ENCODE peak calls at places on chromosomes 13 and 19, in six cellular contexts. One of them, this sample, is unnamed.

GRCh38 chr19:49497047-49497789 is 984 bp downstream of the RPS11 start:
- DNase-seq in activated CD4-positive, alpha-beta memory T cell treated with anti-CD3 and anti-CD28 coated beads for 36 hours: peak
- DNase-seq in thoracic aorta: no peak
- DNase-seq in endothelial cell of umbilical vein: peak
- DNase-seq in stimulated activated CD4-positive, alpha-beta T cell treated with anti-CD3 and anti-CD28 coated beads, TNF-alpha, amount 100 ng/mL, for 24 hours: peak
- DNase-seq in GM18507: no peak
- DNase-seq in this sample: no peak

GRCh38 chr13:113836917-113837553 is 26.8 kb downstream of the GAS6 start:
- DNase-seq in thoracic aorta: no peak
- DNase-seq in activated CD4-positive, alpha-beta memory T cell treated with anti-CD3 and anti-CD28 coated beads for 36 hours: no peak
- DNase-seq in endothelial cell of umbilical vein: peak
- DNase-seq in stimulated activated CD4-positive, alpha-beta T cell treated with anti-CD3 and anti-CD28 coated beads, TNF-alpha, amount 100 ng/mL, for 24 hours: no peak
- DNase-seq in GM18507: no peak
- DNase-seq in this sample: no peak

GRCh38 chr19:50565984-50566903 is 2.0 kb downstream of the LRRC4B start:
- DNase-seq in stimulated activated CD4-positive, alpha-beta T cell treated with anti-CD3 and anti-CD28 coated beads, TNF-alpha, amount 100 ng/mL, for 24 hours: peak
- DNase-seq in GM18507: no peak
- DNase-seq in endothelial cell of umbilical vein: no peak
- DNase-seq in activated CD4-positive, alpha-beta memory T cell treated with anti-CD3 and anti-CD28 coated beads for 36 hours: peak
- DNase-seq in thoracic aorta: no peak
- DNase-seq in this sample: no peak

GRCh38 chr19:12727745-12728433 is 4.2 kb upstream of the TNPO2 start:
- DNase-seq in thoracic aorta: no peak
- DNase-seq in endothelial cell of umbilical vein: no peak
- DNase-seq in GM18507: no peak
- DNase-seq in stimulated activated CD4-positive, alpha-beta T cell treated with anti-CD3 and anti-CD28 coated beads, TNF-alpha, amount 100 ng/mL, for 24 hours: no peak
- DNase-seq in activated CD4-positive, alpha-beta memory T cell treated with anti-CD3 and anti-CD28 coated beads for 36 hours: no peak
- DNase-seq in this sample: no peak

GRCh38 chr13:63012016-63012415 is 1596.4 kb upstream of the PCDH20 start:
- DNase-seq in endothelial cell of umbilical vein: no peak
- DNase-seq in thoracic aorta: no peak
- DNase-seq in stimulated activated CD4-positive, alpha-beta T cell treated with anti-CD3 and anti-CD28 coated beads, TNF-alpha, amount 100 ng/mL, for 24 hours: no peak
- DNase-seq in activated CD4-positive, alpha-beta memory T cell treated with anti-CD3 and anti-CD28 coated beads for 36 hours: no peak
- DNase-seq in GM18507: no peak
- DNase-seq in this sample: no peak

GRCh38 chr19:7994923-7995682 is 10.3 kb downstream of the ELAVL1 start:
- DNase-seq in stimulated activated CD4-positive, alpha-beta T cell treated with anti-CD3 and anti-CD28 coated beads, TNF-alpha, amount 100 ng/mL, for 24 hours: no peak
- DNase-seq in thoracic aorta: no peak
- DNase-seq in GM18507: no peak
- DNase-seq in activated CD4-positive, alpha-beta memory T cell treated with anti-CD3 and anti-CD28 coated beads for 36 hours: no peak
- DNase-seq in endothelial cell of umbilical vein: no peak
- DNase-seq in this sample: no peak

GRCh38 chr19:29768166-29768565 is 43.6 kb upstream of the CCNE1 start:
- DNase-seq in endothelial cell of umbilical vein: no peak
- DNase-seq in stimulated activated CD4-positive, alpha-beta T cell treated with anti-CD3 and anti-CD28 coated beads, TNF-alpha, amount 100 ng/mL, for 24 hours: no peak
- DNase-seq in GM18507: no peak
- DNase-seq in thoracic aorta: no peak
- DNase-seq in activated CD4-positive, alpha-beta memory T cell treated with anti-CD3 and anti-CD28 coated beads for 36 hours: no peak
- DNase-seq in this sample: no peak

GRCh38 chr13:113366031-113366588 is 2.2 kb upstream of the GRTP1 start:
- DNase-seq in GM18507: no peak
- DNase-seq in thoracic aorta: no peak
- DNase-seq in endothelial cell of umbilical vein: no peak
- DNase-seq in activated CD4-positive, alpha-beta memory T cell treated with anti-CD3 and anti-CD28 coated beads for 36 hours: no peak
- DNase-seq in stimulated activated CD4-positive, alpha-beta T cell treated with anti-CD3 and anti-CD28 coated beads, TNF-alpha, amount 100 ng/mL, for 24 hours: no peak
- DNase-seq in this sample: no peak

GRCh38 chr19:35316560-35316959 is 12.4 kb upstream of the CD22 start:
- DNase-seq in stimulated activated CD4-positive, alpha-beta T cell treated with anti-CD3 and anti-CD28 coated beads, TNF-alpha, amount 100 ng/mL, for 24 hours: no peak
- DNase-seq in GM18507: no peak
- DNase-seq in activated CD4-positive, alpha-beta memory T cell treated with anti-CD3 and anti-CD28 coated beads for 36 hours: no peak
- DNase-seq in endothelial cell of umbilical vein: no peak
- DNase-seq in thoracic aorta: no peak
- DNase-seq in this sample: no peak

GRCh38 chr19:34218818-34219164 is 35.6 kb upstream of the GARRE1 start:
- DNase-seq in GM18507: no peak
- DNase-seq in thoracic aorta: no peak
- DNase-seq in activated CD4-positive, alpha-beta memory T cell treated with anti-CD3 and anti-CD28 coated beads for 36 hours: no peak
- DNase-seq in stimulated activated CD4-positive, alpha-beta T cell treated with anti-CD3 and anti-CD28 coated beads, TNF-alpha, amount 100 ng/mL, for 24 hours: no peak
- DNase-seq in endothelial cell of umbilical vein: peak
- DNase-seq in this sample: no peak

GRCh38 chr19:9861503-9861902 is 26.4 kb downstream of the PIN1 start:
- DNase-seq in thoracic aorta: no peak
- DNase-seq in stimulated activated CD4-positive, alpha-beta T cell treated with anti-CD3 and anti-CD28 coated beads, TNF-alpha, amount 100 ng/mL, for 24 hours: no peak
- DNase-seq in activated CD4-positive, alpha-beta memory T cell treated with anti-CD3 and anti-CD28 coated beads for 36 hours: no peak
- DNase-seq in endothelial cell of umbilical vein: no peak
- DNase-seq in GM18507: no peak
- DNase-seq in this sample: no peak

GRCh38 chr13:67726979-67727378 is 496.8 kb upstream of the PCDH9 start:
- DNase-seq in activated CD4-positive, alpha-beta memory T cell treated with anti-CD3 and anti-CD28 coated beads for 36 hours: no peak
- DNase-seq in stimulated activated CD4-positive, alpha-beta T cell treated with anti-CD3 and anti-CD28 coated beads, TNF-alpha, amount 100 ng/mL, for 24 hours: no peak
- DNase-seq in thoracic aorta: no peak
- DNase-seq in GM18507: no peak
- DNase-seq in endothelial cell of umbilical vein: no peak
- DNase-seq in this sample: no peak

GRCh38 chr19:22882797-22883196 is 50.7 kb downstream of the ZNF723 start:
- DNase-seq in endothelial cell of umbilical vein: peak
- DNase-seq in activated CD4-positive, alpha-beta memory T cell treated with anti-CD3 and anti-CD28 coated beads for 36 hours: no peak
- DNase-seq in stimulated activated CD4-positive, alpha-beta T cell treated with anti-CD3 and anti-CD28 coated beads, TNF-alpha, amount 100 ng/mL, for 24 hours: no peak
- DNase-seq in thoracic aorta: no peak
- DNase-seq in GM18507: no peak
- DNase-seq in this sample: no peak

GRCh38 chr13:46559272-46559805 is 6.4 kb downstream of the LRCH1 start:
- DNase-seq in GM18507: no peak
- DNase-seq in endothelial cell of umbilical vein: peak
- DNase-seq in activated CD4-positive, alpha-beta memory T cell treated with anti-CD3 and anti-CD28 coated beads for 36 hours: no peak
- DNase-seq in stimulated activated CD4-positive, alpha-beta T cell treated with anti-CD3 and anti-CD28 coated beads, TNF-alpha, amount 100 ng/mL, for 24 hours: no peak
- DNase-seq in thoracic aorta: no peak
- DNase-seq in this sample: no peak

GRCh38 chr13:64158910-64159309 is 2743.3 kb upstream of the PCDH20 start:
- DNase-seq in thoracic aorta: no peak
- DNase-seq in activated CD4-positive, alpha-beta memory T cell treated with anti-CD3 and anti-CD28 coated beads for 36 hours: no peak
- DNase-seq in endothelial cell of umbilical vein: peak
- DNase-seq in GM18507: no peak
- DNase-seq in stimulated activated CD4-positive, alpha-beta T cell treated with anti-CD3 and anti-CD28 coated beads, TNF-alpha, amount 100 ng/mL, for 24 hours: no peak
- DNase-seq in this sample: no peak

GRCh38 chr19:31545766-31546165 is 196.5 kb upstream of the TSHZ3 start:
- DNase-seq in stimulated activated CD4-positive, alpha-beta T cell treated with anti-CD3 and anti-CD28 coated beads, TNF-alpha, amount 100 ng/mL, for 24 hours: no peak
- DNase-seq in activated CD4-positive, alpha-beta memory T cell treated with anti-CD3 and anti-CD28 coated beads for 36 hours: no peak
- DNase-seq in thoracic aorta: no peak
- DNase-seq in endothelial cell of umbilical vein: no peak
- DNase-seq in GM18507: no peak
- DNase-seq in this sample: no peak

GRCh38 chr19:33905473-33905936 is 108.8 kb downstream of the KCTD15 start:
- DNase-seq in thoracic aorta: no peak
- DNase-seq in activated CD4-positive, alpha-beta memory T cell treated with anti-CD3 and anti-CD28 coated beads for 36 hours: no peak
- DNase-seq in stimulated activated CD4-positive, alpha-beta T cell treated with anti-CD3 and anti-CD28 coated beads, TNF-alpha, amount 100 ng/mL, for 24 hours: no peak
- DNase-seq in GM18507: no peak
- DNase-seq in endothelial cell of umbilical vein: peak
- DNase-seq in this sample: no peak

GRCh38 chr13:97535619-97536018 is 101.7 kb downstream of the RAP2A start:
- DNase-seq in endothelial cell of umbilical vein: no peak
- DNase-seq in GM18507: no peak
- DNase-seq in thoracic aorta: no peak
- DNase-seq in activated CD4-positive, alpha-beta memory T cell treated with anti-CD3 and anti-CD28 coated beads for 36 hours: no peak
- DNase-seq in stimulated activated CD4-positive, alpha-beta T cell treated with anti-CD3 and anti-CD28 coated beads, TNF-alpha, amount 100 ng/mL, for 24 hours: no peak
- DNase-seq in this sample: no peak

GRCh38 chr13:66405908-66406802 is 824.0 kb downstream of the PCDH9 start:
- DNase-seq in GM18507: no peak
- DNase-seq in stimulated activated CD4-positive, alpha-beta T cell treated with anti-CD3 and anti-CD28 coated beads, TNF-alpha, amount 100 ng/mL, for 24 hours: no peak
- DNase-seq in activated CD4-positive, alpha-beta memory T cell treated with anti-CD3 and anti-CD28 coated beads for 36 hours: no peak
- DNase-seq in endothelial cell of umbilical vein: no peak
- DNase-seq in thoracic aorta: no peak
- DNase-seq in this sample: no peak

GRCh38 chr19:17775991-17776803 is 18.7 kb upstream of the B3GNT3 start:
- DNase-seq in GM18507: peak
- DNase-seq in thoracic aorta: no peak
- DNase-seq in stimulated activated CD4-positive, alpha-beta T cell treated with anti-CD3 and anti-CD28 coated beads, TNF-alpha, amount 100 ng/mL, for 24 hours: no peak
- DNase-seq in endothelial cell of umbilical vein: no peak
- DNase-seq in activated CD4-positive, alpha-beta memory T cell treated with anti-CD3 and anti-CD28 coated beads for 36 hours: no peak
- DNase-seq in this sample: no peak

GRCh38 chr13:22744688-22745452 is 435.9 kb upstream of the SGCG start:
- DNase-seq in endothelial cell of umbilical vein: no peak
- DNase-seq in GM18507: no peak
- DNase-seq in activated CD4-positive, alpha-beta memory T cell treated with anti-CD3 and anti-CD28 coated beads for 36 hours: no peak
- DNase-seq in thoracic aorta: no peak
- DNase-seq in stimulated activated CD4-positive, alpha-beta T cell treated with anti-CD3 and anti-CD28 coated beads, TNF-alpha, amount 100 ng/mL, for 24 hours: no peak
- DNase-seq in this sample: no peak

GRCh38 chr19:8050274-8051096 is 2.1 kb upstream of the CCL25 start:
- DNase-seq in activated CD4-positive, alpha-beta memory T cell treated with anti-CD3 and anti-CD28 coated beads for 36 hours: peak
- DNase-seq in endothelial cell of umbilical vein: peak
- DNase-seq in GM18507: peak
- DNase-seq in stimulated activated CD4-positive, alpha-beta T cell treated with anti-CD3 and anti-CD28 coated beads, TNF-alpha, amount 100 ng/mL, for 24 hours: peak
- DNase-seq in thoracic aorta: peak
- DNase-seq in this sample: peak

GRCh38 chr13:39159393-39159792 is 121.1 kb downstream of the NHLRC3 start:
- DNase-seq in thoracic aorta: no peak
- DNase-seq in activated CD4-positive, alpha-beta memory T cell treated with anti-CD3 and anti-CD28 coated beads for 36 hours: peak
- DNase-seq in endothelial cell of umbilical vein: peak
- DNase-seq in GM18507: no peak
- DNase-seq in stimulated activated CD4-positive, alpha-beta T cell treated with anti-CD3 and anti-CD28 coated beads, TNF-alpha, amount 100 ng/mL, for 24 hours: peak
- DNase-seq in this sample: peak

GRCh38 chr19:48284891-48285290 is 15.0 kb downstream of the ZNF114 start:
- DNase-seq in thoracic aorta: no peak
- DNase-seq in GM18507: no peak
- DNase-seq in endothelial cell of umbilical vein: no peak
- DNase-seq in stimulated activated CD4-positive, alpha-beta T cell treated with anti-CD3 and anti-CD28 coated beads, TNF-alpha, amount 100 ng/mL, for 24 hours: no peak
- DNase-seq in activated CD4-positive, alpha-beta memory T cell treated with anti-CD3 and anti-CD28 coated beads for 36 hours: no peak
- DNase-seq in this sample: no peak

GRCh38 chr13:84570831-84571230 is 688.6 kb upstream of the SLITRK1 start:
- DNase-seq in stimulated activated CD4-positive, alpha-beta T cell treated with anti-CD3 and anti-CD28 coated beads, TNF-alpha, amount 100 ng/mL, for 24 hours: no peak
- DNase-seq in endothelial cell of umbilical vein: no peak
- DNase-seq in GM18507: no peak
- DNase-seq in thoracic aorta: no peak
- DNase-seq in activated CD4-positive, alpha-beta memory T cell treated with anti-CD3 and anti-CD28 coated beads for 36 hours: no peak
- DNase-seq in this sample: no peak

GRCh38 chr13:52891685-52892084 is 43.2 kb upstream of the PCDH8 start:
- DNase-seq in stimulated activated CD4-positive, alpha-beta T cell treated with anti-CD3 and anti-CD28 coated beads, TNF-alpha, amount 100 ng/mL, for 24 hours: no peak
- DNase-seq in GM18507: no peak
- DNase-seq in thoracic aorta: no peak
- DNase-seq in endothelial cell of umbilical vein: no peak
- DNase-seq in activated CD4-positive, alpha-beta memory T cell treated with anti-CD3 and anti-CD28 coated beads for 36 hours: no peak
- DNase-seq in this sample: no peak

GRCh38 chr13:111046590-111047141 is 68.4 kb upstream of the ARHGEF7 start:
- DNase-seq in endothelial cell of umbilical vein: no peak
- DNase-seq in activated CD4-positive, alpha-beta memory T cell treated with anti-CD3 and anti-CD28 coated beads for 36 hours: no peak
- DNase-seq in thoracic aorta: no peak
- DNase-seq in stimulated activated CD4-positive, alpha-beta T cell treated with anti-CD3 and anti-CD28 coated beads, TNF-alpha, amount 100 ng/mL, for 24 hours: no peak
- DNase-seq in GM18507: no peak
- DNase-seq in this sample: no peak

GRCh38 chr13:33639640-33640080 is 178.3 kb upstream of the RFC3 start:
- DNase-seq in activated CD4-positive, alpha-beta memory T cell treated with anti-CD3 and anti-CD28 coated beads for 36 hours: peak
- DNase-seq in GM18507: no peak
- DNase-seq in thoracic aorta: no peak
- DNase-seq in endothelial cell of umbilical vein: no peak
- DNase-seq in stimulated activated CD4-positive, alpha-beta T cell treated with anti-CD3 and anti-CD28 coated beads, TNF-alpha, amount 100 ng/mL, for 24 hours: peak
- DNase-seq in this sample: no peak

GRCh38 chr19:58227964-58228583 is 640 bp upstream of the ZNF544 start:
- DNase-seq in GM18507: no peak
- DNase-seq in thoracic aorta: no peak
- DNase-seq in stimulated activated CD4-positive, alpha-beta T cell treated with anti-CD3 and anti-CD28 coated beads, TNF-alpha, amount 100 ng/mL, for 24 hours: no peak
- DNase-seq in endothelial cell of umbilical vein: no peak
- DNase-seq in activated CD4-positive, alpha-beta memory T cell treated with anti-CD3 and anti-CD28 coated beads for 36 hours: peak
- DNase-seq in this sample: no peak

GRCh38 chr13:40149611-40150283 is 494.3 kb downstream of the COG6 start:
- DNase-seq in endothelial cell of umbilical vein: peak
- DNase-seq in activated CD4-positive, alpha-beta memory T cell treated with anti-CD3 and anti-CD28 coated beads for 36 hours: no peak
- DNase-seq in stimulated activated CD4-positive, alpha-beta T cell treated with anti-CD3 and anti-CD28 coated beads, TNF-alpha, amount 100 ng/mL, for 24 hours: no peak
- DNase-seq in GM18507: no peak
- DNase-seq in thoracic aorta: peak
- DNase-seq in this sample: no peak

GRCh38 chr19:29129148-29129547 is 83.8 kb downstream of the UQCRFS1 start:
- DNase-seq in activated CD4-positive, alpha-beta memory T cell treated with anti-CD3 and anti-CD28 coated beads for 36 hours: no peak
- DNase-seq in GM18507: no peak
- DNase-seq in stimulated activated CD4-positive, alpha-beta T cell treated with anti-CD3 and anti-CD28 coated beads, TNF-alpha, amount 100 ng/mL, for 24 hours: no peak
- DNase-seq in thoracic aorta: no peak
- DNase-seq in endothelial cell of umbilical vein: no peak
- DNase-seq in this sample: no peak

GRCh38 chr19:11339254-11340098 is at the start of gene RAB3D:
- DNase-seq in GM18507: peak
- DNase-seq in endothelial cell of umbilical vein: peak
- DNase-seq in stimulated activated CD4-positive, alpha-beta T cell treated with anti-CD3 and anti-CD28 coated beads, TNF-alpha, amount 100 ng/mL, for 24 hours: peak
- DNase-seq in thoracic aorta: peak
- DNase-seq in activated CD4-positive, alpha-beta memory T cell treated with anti-CD3 and anti-CD28 coated beads for 36 hours: peak
- DNase-seq in this sample: peak

GRCh38 chr19:46155237-46155636 is 7.2 kb downstream of the IGFL2 start:
- DNase-seq in stimulated activated CD4-positive, alpha-beta T cell treated with anti-CD3 and anti-CD28 coated beads, TNF-alpha, amount 100 ng/mL, for 24 hours: no peak
- DNase-seq in thoracic aorta: no peak
- DNase-seq in endothelial cell of umbilical vein: no peak
- DNase-seq in GM18507: no peak
- DNase-seq in activated CD4-positive, alpha-beta memory T cell treated with anti-CD3 and anti-CD28 coated beads for 36 hours: no peak
- DNase-seq in this sample: no peak

GRCh38 chr13:111661776-111662175 is 341.3 kb downstream of the TEX29 start:
- DNase-seq in stimulated activated CD4-positive, alpha-beta T cell treated with anti-CD3 and anti-CD28 coated beads, TNF-alpha, amount 100 ng/mL, for 24 hours: no peak
- DNase-seq in activated CD4-positive, alpha-beta memory T cell treated with anti-CD3 and anti-CD28 coated beads for 36 hours: no peak
- DNase-seq in thoracic aorta: no peak
- DNase-seq in endothelial cell of umbilical vein: no peak
- DNase-seq in GM18507: no peak
- DNase-seq in this sample: no peak

GRCh38 chr13:29175245-29175873 is 355.2 kb downstream of the MTUS2 start:
- DNase-seq in stimulated activated CD4-positive, alpha-beta T cell treated with anti-CD3 and anti-CD28 coated beads, TNF-alpha, amount 100 ng/mL, for 24 hours: no peak
- DNase-seq in endothelial cell of umbilical vein: no peak
- DNase-seq in GM18507: no peak
- DNase-seq in thoracic aorta: no peak
- DNase-seq in activated CD4-positive, alpha-beta memory T cell treated with anti-CD3 and anti-CD28 coated beads for 36 hours: no peak
- DNase-seq in this sample: no peak

GRCh38 chr19:4896372-4896771 is 6.3 kb downstream of the ARRDC5 start:
- DNase-seq in endothelial cell of umbilical vein: no peak
- DNase-seq in activated CD4-positive, alpha-beta memory T cell treated with anti-CD3 and anti-CD28 coated beads for 36 hours: no peak
- DNase-seq in GM18507: no peak
- DNase-seq in thoracic aorta: no peak
- DNase-seq in stimulated activated CD4-positive, alpha-beta T cell treated with anti-CD3 and anti-CD28 coated beads, TNF-alpha, amount 100 ng/mL, for 24 hours: no peak
- DNase-seq in this sample: no peak

GRCh38 chr13:51252954-51253531 is 30.8 kb downstream of the FAM124A start:
- DNase-seq in activated CD4-positive, alpha-beta memory T cell treated with anti-CD3 and anti-CD28 coated beads for 36 hours: no peak
- DNase-seq in thoracic aorta: no peak
- DNase-seq in stimulated activated CD4-positive, alpha-beta T cell treated with anti-CD3 and anti-CD28 coated beads, TNF-alpha, amount 100 ng/mL, for 24 hours: no peak
- DNase-seq in endothelial cell of umbilical vein: no peak
- DNase-seq in GM18507: no peak
- DNase-seq in this sample: no peak

GRCh38 chr13:98301721-98302120 is 124.7 kb upstream of the RNF113B start:
- DNase-seq in thoracic aorta: no peak
- DNase-seq in GM18507: no peak
- DNase-seq in endothelial cell of umbilical vein: no peak
- DNase-seq in stimulated activated CD4-positive, alpha-beta T cell treated with anti-CD3 and anti-CD28 coated beads, TNF-alpha, amount 100 ng/mL, for 24 hours: no peak
- DNase-seq in activated CD4-positive, alpha-beta memory T cell treated with anti-CD3 and anti-CD28 coated beads for 36 hours: no peak
- DNase-seq in this sample: no peak

GRCh38 chr19:36128392-36128736 is 11.5 kb upstream of the CAPNS1 start:
- DNase-seq in thoracic aorta: no peak
- DNase-seq in stimulated activated CD4-positive, alpha-beta T cell treated with anti-CD3 and anti-CD28 coated beads, TNF-alpha, amount 100 ng/mL, for 24 hours: no peak
- DNase-seq in activated CD4-positive, alpha-beta memory T cell treated with anti-CD3 and anti-CD28 coated beads for 36 hours: no peak
- DNase-seq in endothelial cell of umbilical vein: no peak
- DNase-seq in GM18507: no peak
- DNase-seq in this sample: no peak